ENCODE peak calls at places on chromosomes 2 and 18, in nine cellular contexts. One of them, this sample, is unnamed.

GRCh38 chr18:76524900-76525698 is 30.1 kb upstream of the ZNF516 start:
- DNase-seq in H54: no peak
- DNase-seq in T-helper 1 cell: no peak
- DNase-seq in left cardiac atrium: no peak
- DNase-seq in GM06990: no peak
- DNase-seq in stomach: no peak
- DNase-seq in colonic mucosa: no peak
- DNase-seq in stimulated activated naive B cell treated with anti-CD40 and anti-IgM and Interleukin-4, amounts not matched to agents 10 μg/mL and 1 μg/mL and 100 μg/mL, for 72 hours: no peak
- DNase-seq in BE2C: no peak
- DNase-seq in this sample: peak

GRCh38 chr2:42359894-42360483 is 1.0 kb downstream of the COX7A2L start:
- DNase-seq in H54: no peak
- DNase-seq in T-helper 1 cell: no peak
- DNase-seq in left cardiac atrium: no peak
- DNase-seq in GM06990: no peak
- DNase-seq in stomach: no peak
- DNase-seq in colonic mucosa: no peak
- DNase-seq in stimulated activated naive B cell treated with anti-CD40 and anti-IgM and Interleukin-4, amounts not matched to agents 10 μg/mL and 1 μg/mL and 100 μg/mL, for 72 hours: no peak
- DNase-seq in BE2C: no peak
- DNase-seq in this sample: no peak

GRCh38 chr2:218583983-218584850 is 15.6 kb downstream of the CNOT9 start:
- DNase-seq in H54: no peak
- DNase-seq in T-helper 1 cell: no peak
- DNase-seq in left cardiac atrium: no peak
- DNase-seq in GM06990: no peak
- DNase-seq in stomach: no peak
- DNase-seq in colonic mucosa: no peak
- DNase-seq in stimulated activated naive B cell treated with anti-CD40 and anti-IgM and Interleukin-4, amounts not matched to agents 10 μg/mL and 1 μg/mL and 100 μg/mL, for 72 hours: no peak
- DNase-seq in BE2C: peak
- DNase-seq in this sample: no peak

GRCh38 chr2:173090291-173090877 is 14.7 kb downstream of the MAP3K20 start:
- DNase-seq in H54: no peak
- DNase-seq in T-helper 1 cell: no peak
- DNase-seq in left cardiac atrium: peak
- DNase-seq in GM06990: no peak
- DNase-seq in stomach: no peak
- DNase-seq in colonic mucosa: no peak
- DNase-seq in stimulated activated naive B cell treated with anti-CD40 and anti-IgM and Interleukin-4, amounts not matched to agents 10 μg/mL and 1 μg/mL and 100 μg/mL, for 72 hours: no peak
- DNase-seq in BE2C: no peak
- DNase-seq in this sample: no peak

GRCh38 chr2:172462393-172463381 is 35.3 kb downstream of the ITGA6 start:
- DNase-seq in H54: no peak
- DNase-seq in T-helper 1 cell: peak
- DNase-seq in left cardiac atrium: no peak
- DNase-seq in GM06990: peak
- DNase-seq in stomach: no peak
- DNase-seq in colonic mucosa: peak
- DNase-seq in stimulated activated naive B cell treated with anti-CD40 and anti-IgM and Interleukin-4, amounts not matched to agents 10 μg/mL and 1 μg/mL and 100 μg/mL, for 72 hours: peak
- DNase-seq in BE2C: no peak
- DNase-seq in this sample: no peak

GRCh38 chr2:178388287-178388686 is 62.7 kb downstream of the PRKRA start:
- DNase-seq in H54: no peak
- DNase-seq in T-helper 1 cell: no peak
- DNase-seq in left cardiac atrium: no peak
- DNase-seq in GM06990: no peak
- DNase-seq in stomach: no peak
- DNase-seq in colonic mucosa: no peak
- DNase-seq in stimulated activated naive B cell treated with anti-CD40 and anti-IgM and Interleukin-4, amounts not matched to agents 10 μg/mL and 1 μg/mL and 100 μg/mL, for 72 hours: no peak
- DNase-seq in BE2C: no peak
- DNase-seq in this sample: no peak

GRCh38 chr18:48833701-48834394 is 116.9 kb downstream of the SMAD7 start:
- DNase-seq in H54: no peak
- DNase-seq in T-helper 1 cell: no peak
- DNase-seq in left cardiac atrium: no peak
- DNase-seq in GM06990: peak
- DNase-seq in stomach: peak
- DNase-seq in colonic mucosa: no peak
- DNase-seq in stimulated activated naive B cell treated with anti-CD40 and anti-IgM and Interleukin-4, amounts not matched to agents 10 μg/mL and 1 μg/mL and 100 μg/mL, for 72 hours: peak
- DNase-seq in BE2C: no peak
- DNase-seq in this sample: no peak

GRCh38 chr2:189783451-189783926 is 650 bp downstream of the ORMDL1 start:
- DNase-seq in H54: no peak
- DNase-seq in T-helper 1 cell: no peak
- DNase-seq in left cardiac atrium: no peak
- DNase-seq in GM06990: no peak
- DNase-seq in stomach: no peak
- DNase-seq in colonic mucosa: no peak
- DNase-seq in stimulated activated naive B cell treated with anti-CD40 and anti-IgM and Interleukin-4, amounts not matched to agents 10 μg/mL and 1 μg/mL and 100 μg/mL, for 72 hours: no peak
- DNase-seq in BE2C: no peak
- DNase-seq in this sample: peak

GRCh38 chr2:152781210-152781609 is 62.8 kb downstream of the ARL6IP6 start:
- DNase-seq in H54: no peak
- DNase-seq in T-helper 1 cell: no peak
- DNase-seq in left cardiac atrium: no peak
- DNase-seq in GM06990: no peak
- DNase-seq in stomach: no peak
- DNase-seq in colonic mucosa: no peak
- DNase-seq in stimulated activated naive B cell treated with anti-CD40 and anti-IgM and Interleukin-4, amounts not matched to agents 10 μg/mL and 1 μg/mL and 100 μg/mL, for 72 hours: no peak
- DNase-seq in BE2C: no peak
- DNase-seq in this sample: no peak

GRCh38 chr2:17658251-17658843 is 95.3 kb downstream of the SMC6 start:
- DNase-seq in H54: no peak
- DNase-seq in T-helper 1 cell: no peak
- DNase-seq in left cardiac atrium: no peak
- DNase-seq in GM06990: peak
- DNase-seq in stomach: no peak
- DNase-seq in colonic mucosa: no peak
- DNase-seq in stimulated activated naive B cell treated with anti-CD40 and anti-IgM and Interleukin-4, amounts not matched to agents 10 μg/mL and 1 μg/mL and 100 μg/mL, for 72 hours: no peak
- DNase-seq in BE2C: no peak
- DNase-seq in this sample: no peak

GRCh38 chr18:11387880-11388279 is 221.5 kb upstream of the SLC35G4 start:
- DNase-seq in H54: peak
- DNase-seq in T-helper 1 cell: no peak
- DNase-seq in left cardiac atrium: peak
- DNase-seq in GM06990: no peak
- DNase-seq in stomach: peak
- DNase-seq in colonic mucosa: no peak
- DNase-seq in stimulated activated naive B cell treated with anti-CD40 and anti-IgM and Interleukin-4, amounts not matched to agents 10 μg/mL and 1 μg/mL and 100 μg/mL, for 72 hours: no peak
- DNase-seq in BE2C: peak
- DNase-seq in this sample: peak

GRCh38 chr18:60951091-60951490 is 382.1 kb upstream of the CDH20 start:
- DNase-seq in H54: no peak
- DNase-seq in T-helper 1 cell: no peak
- DNase-seq in left cardiac atrium: no peak
- DNase-seq in GM06990: no peak
- DNase-seq in stomach: no peak
- DNase-seq in colonic mucosa: no peak
- DNase-seq in stimulated activated naive B cell treated with anti-CD40 and anti-IgM and Interleukin-4, amounts not matched to agents 10 μg/mL and 1 μg/mL and 100 μg/mL, for 72 hours: no peak
- DNase-seq in BE2C: no peak
- DNase-seq in this sample: no peak

GRCh38 chr2:10481666-10482157 is 33.6 kb upstream of the ODC1 start:
- DNase-seq in H54: no peak
- DNase-seq in T-helper 1 cell: no peak
- DNase-seq in left cardiac atrium: no peak
- DNase-seq in GM06990: no peak
- DNase-seq in stomach: no peak
- DNase-seq in colonic mucosa: no peak
- DNase-seq in stimulated activated naive B cell treated with anti-CD40 and anti-IgM and Interleukin-4, amounts not matched to agents 10 μg/mL and 1 μg/mL and 100 μg/mL, for 72 hours: no peak
- DNase-seq in BE2C: no peak
- DNase-seq in this sample: no peak

GRCh38 chr2:182447163-182447562 is 20.3 kb upstream of the PDE1A start:
- DNase-seq in H54: no peak
- DNase-seq in T-helper 1 cell: no peak
- DNase-seq in left cardiac atrium: no peak
- DNase-seq in GM06990: no peak
- DNase-seq in stomach: no peak
- DNase-seq in colonic mucosa: no peak
- DNase-seq in stimulated activated naive B cell treated with anti-CD40 and anti-IgM and Interleukin-4, amounts not matched to agents 10 μg/mL and 1 μg/mL and 100 μg/mL, for 72 hours: no peak
- DNase-seq in BE2C: no peak
- DNase-seq in this sample: no peak

GRCh38 chr2:36824281-36824680 is 127.8 kb downstream of the VIT start:
- DNase-seq in H54: no peak
- DNase-seq in T-helper 1 cell: no peak
- DNase-seq in left cardiac atrium: no peak
- DNase-seq in GM06990: no peak
- DNase-seq in stomach: no peak
- DNase-seq in colonic mucosa: no peak
- DNase-seq in stimulated activated naive B cell treated with anti-CD40 and anti-IgM and Interleukin-4, amounts not matched to agents 10 μg/mL and 1 μg/mL and 100 μg/mL, for 72 hours: no peak
- DNase-seq in BE2C: no peak
- DNase-seq in this sample: no peak

GRCh38 chr2:159557437-159558034 is 58.8 kb downstream of the BAZ2B start:
- DNase-seq in H54: no peak
- DNase-seq in T-helper 1 cell: no peak
- DNase-seq in left cardiac atrium: no peak
- DNase-seq in GM06990: no peak
- DNase-seq in stomach: no peak
- DNase-seq in colonic mucosa: no peak
- DNase-seq in stimulated activated naive B cell treated with anti-CD40 and anti-IgM and Interleukin-4, amounts not matched to agents 10 μg/mL and 1 μg/mL and 100 μg/mL, for 72 hours: no peak
- DNase-seq in BE2C: no peak
- DNase-seq in this sample: peak

GRCh38 chr2:155281907-155282306 is 583.4 kb downstream of the KCNJ3 start:
- DNase-seq in H54: no peak
- DNase-seq in T-helper 1 cell: no peak
- DNase-seq in left cardiac atrium: no peak
- DNase-seq in GM06990: no peak
- DNase-seq in stomach: no peak
- DNase-seq in colonic mucosa: no peak
- DNase-seq in stimulated activated naive B cell treated with anti-CD40 and anti-IgM and Interleukin-4, amounts not matched to agents 10 μg/mL and 1 μg/mL and 100 μg/mL, for 72 hours: no peak
- DNase-seq in BE2C: no peak
- DNase-seq in this sample: no peak

This sample was measured in pons.